ENCODE peak calls at places on chromosomes 2 and 18, in eight cellular contexts. O, M, L, Q, U, H, Z and D are unnamed samples.

GRCh38 chr2:163681765-163682164 is 54.0 kb downstream of the FIGN start:
- DNase-seq in O (no peak), M (peak; percentile 30), L (no peak), Q (no peak), U (no peak), H (no peak), Z (no peak), D (no peak)

GRCh38 chr18:37393221-37393828 is 172.3 kb downstream of the CELF4 start:
- DNase-seq in O (no peak), M (no peak), L (no peak), Q (no peak), U (no peak), H (no peak), Z (no peak), D (no peak)

GRCh38 chr2:157777425-157777824 is 98.7 kb downstream of the ACVR1 start:
- DNase-seq in O (peak; percentile 60), M (no peak), L (peak; percentile 46), Q (peak; percentile 62), U (peak; percentile 24), H (no peak), Z (peak; percentile 29), D (peak; percentile 38)

GRCh38 chr18:6960656-6961055 is 156.9 kb downstream of the LAMA1 start:
- DNase-seq in O (no peak), M (no peak), L (no peak), Q (no peak), U (no peak), H (no peak), Z (no peak), D (no peak)

GRCh38 chr2:185796758-185797157 is 58.2 kb downstream of the FSIP2 start:
- DNase-seq in O (no peak), M (no peak), L (no peak), Q (no peak), U (no peak), H (no peak), Z (no peak), D (no peak)

GRCh38 chr2:165238295-165238694 is 919 bp upstream of the SCN2A start:
- DNase-seq in O (no peak), M (no peak), L (no peak), Q (peak; percentile 1), U (no peak), H (no peak), Z (no peak), D (peak; percentile 60)

GRCh38 chr2:45300026-45300750 is 290.9 kb upstream of the SIX2 start:
- DNase-seq in O (no peak), M (no peak), L (peak; percentile 99), Q (no peak), U (no peak), H (no peak), Z (no peak), D (no peak)

GRCh38 chr2:96763511-96764252 is 3.0 kb downstream of the CNNM4 start:
- DNase-seq in O (peak; percentile 21), M (no peak), L (no peak), Q (peak; percentile 65), U (peak; percentile 57), H (peak; percentile 59), Z (no peak), D (peak; percentile 46)

GRCh38 chr2:208033701-208034502 is 8.6 kb upstream of the PLEKHM3 start:
- DNase-seq in O (peak; percentile 35), M (no peak), L (peak; percentile 45), Q (peak; percentile 42), U (no peak), H (no peak), Z (peak; percentile 25), D (peak; percentile 47)

GRCh38 chr2:50849205-50849604 is 182.7 kb downstream of the NRXN1 start:
- DNase-seq in O (no peak), M (no peak), L (no peak), Q (no peak), U (no peak), H (no peak), Z (no peak), D (no peak)

GRCh38 chr2:240396623-240397541 is 38.6 kb upstream of the GPC1 start:
- DNase-seq in O (no peak), M (peak; percentile 10), L (no peak), Q (no peak), U (no peak), H (no peak), Z (no peak), D (no peak)

GRCh38 chr2:224162122-224162521 is 123.0 kb upstream of the SERPINE2 start:
- DNase-seq in O (no peak), M (no peak), L (no peak), Q (no peak), U (no peak), H (no peak), Z (no peak), D (no peak)

GRCh38 chr2:207416936-207417718 is 112.6 kb upstream of the CREB1 start:
- DNase-seq in O (no peak), M (no peak), L (no peak), Q (no peak), U (no peak), H (no peak), Z (no peak), D (no peak)

GRCh38 chr2:231795525-231796327 is 9.5 kb downstream of the COPS7B start:
- DNase-seq in O (no peak), M (no peak), L (peak; percentile 78), Q (peak; percentile 55), U (peak; percentile 80), H (no peak), Z (peak; percentile 86), D (peak; percentile 22)

GRCh38 chr2:152571035-152571766 is 146.1 kb downstream of the PRPF40A start:
- DNase-seq in O (no peak), M (no peak), L (no peak), Q (no peak), U (no peak), H (no peak), Z (no peak), D (no peak)

GRCh38 chr2:196849895-196850294 is 40.7 kb upstream of the C2orf66 start:
- DNase-seq in O (no peak), M (no peak), L (no peak), Q (peak; percentile 8), U (peak; percentile 2), H (no peak), Z (peak; percentile 32), D (peak; percentile 11)

GRCh38 chr2:26412091-26412673 is 10.5 kb downstream of the DRC1 start:
- DNase-seq in O (no peak), M (no peak), L (no peak), Q (peak; percentile 51), U (peak; percentile 42), H (no peak), Z (peak; percentile 75), D (no peak)

GRCh38 chr2:6425037-6425436 is 440.7 kb downstream of the CMPK2 start:
- DNase-seq in O (no peak), M (no peak), L (no peak), Q (no peak), U (no peak), H (no peak), Z (no peak), D (no peak)

GRCh38 chr2:11726384-11726783 is 20.0 kb upstream of the LPIN1 start:
- DNase-seq in O (no peak), M (no peak), L (no peak), Q (no peak), U (no peak), H (no peak), Z (no peak), D (no peak)

GRCh38 chr2:128557841-128558241 is 239.2 kb upstream of the HS6ST1 start:
- DNase-seq in O (no peak), M (no peak), L (no peak), Q (no peak), U (no peak), H (no peak), Z (no peak), D (no peak)

GRCh38 chr18:8895987-8896619 is 190.7 kb downstream of the MTCL1 start:
- DNase-seq in O (no peak), M (no peak), L (no peak), Q (no peak), U (no peak), H (no peak), Z (peak; percentile 66), D (no peak)

GRCh38 chr2:119222213-119222612 is 1.4 kb upstream of the STEAP3 start:
- DNase-seq in O (no peak), M (no peak), L (no peak), Q (no peak), U (no peak), H (no peak), Z (no peak), D (no peak)

GRCh38 chr2:104658149-104658839 is 195.6 kb upstream of the POU3F3 start:
- DNase-seq in O (peak; percentile 34), M (peak; percentile 65), L (no peak), Q (peak; percentile 96), U (no peak), H (no peak), Z (no peak), D (peak; percentile 66)

GRCh38 chr2:50491541-50492114 is 540.3 kb downstream of the NRXN1 start:
- DNase-seq in O (peak; percentile 20), M (no peak), L (peak; percentile 67), Q (peak; percentile 15), U (peak; percentile 15), H (peak; percentile 5), Z (peak; percentile 30), D (peak; percentile 33)

GRCh38 chr2:120397362-120397811 is 51.5 kb downstream of the INHBB start:
- DNase-seq in O (no peak), M (peak; percentile 6), L (no peak), Q (no peak), U (peak; percentile 74), H (no peak), Z (peak; percentile 61), D (no peak)

GRCh38 chr2:74845991-74846390 is 12.1 kb downstream of the HK2 start:
- DNase-seq in O (no peak), M (no peak), L (peak; percentile 9), Q (no peak), U (no peak), H (no peak), Z (no peak), D (no peak)

GRCh38 chr18:58195278-58195721 is 151.3 kb downstream of the NEDD4L start:
- DNase-seq in O (peak; percentile 32), M (no peak), L (peak; percentile 40), Q (no peak), U (no peak), H (peak; percentile 68), Z (no peak), D (peak; percentile 41)

GRCh38 chr2:111656893-111657292 is 227.1 kb downstream of the ANAPC1 start:
- DNase-seq in O (no peak), M (no peak), L (no peak), Q (no peak), U (no peak), H (no peak), Z (no peak), D (no peak)

GRCh38 chr2:102522169-102522568 is 49.1 kb downstream of the SLC9A4 start:
- DNase-seq in O (no peak), M (no peak), L (no peak), Q (no peak), U (no peak), H (no peak), Z (no peak), D (no peak)

GRCh38 chr2:60849165-60849564 is 32.2 kb upstream of the REL start:
- DNase-seq in O (no peak), M (no peak), L (no peak), Q (no peak), U (no peak), H (no peak), Z (no peak), D (no peak)